ENCODE peak calls at places on chromosome 1, in nine cellular contexts. One of them, this sample, is unnamed.

GRCh38 chr1:5430911-5431310 is 561.3 kb downstream of the NPHP4 start:
- DNase-seq in tibial nerve: no peak
- DNase-seq in NB4: no peak
- DNase-seq in MCF 10A: no peak
- DNase-seq in breast epithelium: no peak
- DNase-seq in endothelial cell: no peak
- DNase-seq in Peyer's patch: no peak
- DNase-seq in heart right ventricle: no peak
- DNase-seq in cardiac fibroblast: no peak
- DNase-seq in this sample: no peak

GRCh38 chr1:176165573-176165972 is 41.5 kb downstream of the COP1 start:
- DNase-seq in cardiac fibroblast: no peak
- DNase-seq in NB4: no peak
- DNase-seq in MCF 10A: no peak
- DNase-seq in tibial nerve: no peak
- DNase-seq in heart right ventricle: no peak
- DNase-seq in endothelial cell: no peak
- DNase-seq in Peyer's patch: no peak
- DNase-seq in breast epithelium: no peak
- DNase-seq in this sample: no peak

GRCh38 chr1:70234733-70235132 is 13.6 kb downstream of the SRSF11 start:
- DNase-seq in cardiac fibroblast: no peak
- DNase-seq in tibial nerve: no peak
- DNase-seq in heart right ventricle: no peak
- DNase-seq in Peyer's patch: no peak
- DNase-seq in MCF 10A: no peak
- DNase-seq in endothelial cell: no peak
- DNase-seq in breast epithelium: no peak
- DNase-seq in NB4: no peak
- DNase-seq in this sample: no peak

GRCh38 chr1:37865348-37866119 is 6.1 kb upstream of the MTF1 start:
- DNase-seq in Peyer's patch: no peak
- DNase-seq in cardiac fibroblast: peak
- DNase-seq in breast epithelium: no peak
- DNase-seq in heart right ventricle: no peak
- DNase-seq in MCF 10A: peak
- DNase-seq in tibial nerve: no peak
- DNase-seq in NB4: no peak
- DNase-seq in endothelial cell: no peak
- DNase-seq in this sample: no peak

GRCh38 chr1:240801445-240801844 is 189.5 kb upstream of the GREM2 start:
- DNase-seq in NB4: no peak
- DNase-seq in Peyer's patch: no peak
- DNase-seq in MCF 10A: peak
- DNase-seq in endothelial cell: no peak
- DNase-seq in tibial nerve: peak
- DNase-seq in heart right ventricle: no peak
- DNase-seq in breast epithelium: no peak
- DNase-seq in cardiac fibroblast: peak
- DNase-seq in this sample: no peak

GRCh38 chr1:25096307-25097150 is 135.8 kb downstream of the SYF2 start:
- DNase-seq in heart right ventricle: no peak
- DNase-seq in Peyer's patch: no peak
- DNase-seq in MCF 10A: no peak
- DNase-seq in breast epithelium: no peak
- DNase-seq in NB4: no peak
- DNase-seq in cardiac fibroblast: no peak
- DNase-seq in tibial nerve: no peak
- DNase-seq in endothelial cell: no peak
- DNase-seq in this sample: no peak

GRCh38 chr1:110686188-110686587 is 11.4 kb upstream of the KCNA3 start:
- DNase-seq in Peyer's patch: no peak
- DNase-seq in heart right ventricle: no peak
- DNase-seq in NB4: no peak
- DNase-seq in breast epithelium: no peak
- DNase-seq in tibial nerve: no peak
- DNase-seq in endothelial cell: no peak
- DNase-seq in cardiac fibroblast: no peak
- DNase-seq in MCF 10A: no peak
- DNase-seq in this sample: no peak

GRCh38 chr1:25743164-25744139 is 56.5 kb upstream of the SELENON start:
- DNase-seq in endothelial cell: no peak
- DNase-seq in breast epithelium: peak
- DNase-seq in MCF 10A: no peak
- DNase-seq in NB4: peak
- DNase-seq in heart right ventricle: peak
- DNase-seq in tibial nerve: peak
- DNase-seq in cardiac fibroblast: peak
- DNase-seq in Peyer's patch: no peak
- DNase-seq in this sample: peak

GRCh38 chr1:40096646-40096976 is 441 bp downstream of the PPT1 start:
- DNase-seq in endothelial cell: no peak
- DNase-seq in tibial nerve: no peak
- DNase-seq in heart right ventricle: no peak
- DNase-seq in breast epithelium: no peak
- DNase-seq in MCF 10A: no peak
- DNase-seq in Peyer's patch: no peak
- DNase-seq in cardiac fibroblast: no peak
- DNase-seq in NB4: no peak
- DNase-seq in this sample: no peak

GRCh38 chr1:234980657-234981396 is 147.8 kb downstream of the TOMM20 start:
- DNase-seq in breast epithelium: peak
- DNase-seq in tibial nerve: peak
- DNase-seq in MCF 10A: peak
- DNase-seq in heart right ventricle: peak
- DNase-seq in Peyer's patch: peak
- DNase-seq in endothelial cell: no peak
- DNase-seq in NB4: peak
- DNase-seq in cardiac fibroblast: peak
- DNase-seq in this sample: no peak

GRCh38 chr1:169484683-169485426 is 889 bp downstream of the SLC19A2 start:
- DNase-seq in heart right ventricle: peak
- DNase-seq in NB4: peak
- DNase-seq in Peyer's patch: peak
- DNase-seq in cardiac fibroblast: peak
- DNase-seq in breast epithelium: peak
- DNase-seq in endothelial cell: no peak
- DNase-seq in tibial nerve: peak
- DNase-seq in MCF 10A: peak
- DNase-seq in this sample: no peak

GRCh38 chr1:205980182-205980830 is 22.9 kb downstream of the RAB7B start:
- DNase-seq in endothelial cell: no peak
- DNase-seq in MCF 10A: no peak
- DNase-seq in breast epithelium: no peak
- DNase-seq in cardiac fibroblast: peak
- DNase-seq in Peyer's patch: no peak
- DNase-seq in heart right ventricle: no peak
- DNase-seq in tibial nerve: no peak
- DNase-seq in NB4: no peak
- DNase-seq in this sample: no peak

GRCh38 chr1:205978676-205979075 is 24.5 kb downstream of the RAB7B start:
- DNase-seq in heart right ventricle: no peak
- DNase-seq in cardiac fibroblast: no peak
- DNase-seq in Peyer's patch: no peak
- DNase-seq in endothelial cell: no peak
- DNase-seq in breast epithelium: no peak
- DNase-seq in MCF 10A: no peak
- DNase-seq in NB4: no peak
- DNase-seq in tibial nerve: no peak
- DNase-seq in this sample: no peak

GRCh38 chr1:205977348-205978014 is 25.7 kb downstream of the RAB7B start:
- DNase-seq in Peyer's patch: peak
- DNase-seq in tibial nerve: peak
- DNase-seq in MCF 10A: peak
- DNase-seq in endothelial cell: peak
- DNase-seq in breast epithelium: peak
- DNase-seq in cardiac fibroblast: peak
- DNase-seq in heart right ventricle: peak
- DNase-seq in NB4: peak
- DNase-seq in this sample: no peak

GRCh38 chr1:205981257-205981656 is 21.9 kb downstream of the RAB7B start:
- DNase-seq in cardiac fibroblast: no peak
- DNase-seq in MCF 10A: no peak
- DNase-seq in breast epithelium: no peak
- DNase-seq in NB4: no peak
- DNase-seq in endothelial cell: no peak
- DNase-seq in Peyer's patch: no peak
- DNase-seq in tibial nerve: no peak
- DNase-seq in heart right ventricle: no peak
- DNase-seq in this sample: no peak

DNA sequence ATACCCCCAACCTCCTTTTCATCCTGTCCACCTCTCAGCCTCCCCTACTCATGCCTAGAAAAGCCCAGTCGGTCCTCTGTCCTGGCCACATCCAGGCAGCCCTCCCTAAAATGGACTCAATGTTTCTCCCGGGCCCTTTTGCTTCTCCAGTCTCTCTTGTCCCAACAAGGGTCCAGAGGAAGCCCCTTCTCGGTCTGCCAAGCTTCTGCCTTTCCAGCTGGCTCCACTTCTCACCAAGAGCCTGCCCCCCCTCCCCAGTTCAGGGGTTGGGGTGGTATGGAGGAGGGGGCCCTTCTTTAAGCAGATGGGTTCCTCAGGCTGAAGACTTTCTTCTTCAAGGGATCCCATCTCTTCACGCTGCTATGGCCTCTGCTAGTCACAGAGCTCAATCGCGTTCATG is 23.9 kb downstream of the RAB7B start:
- DNase-seq in tibial nerve: no peak
- DNase-seq in MCF 10A: no peak
- DNase-seq in endothelial cell: no peak
- DNase-seq in NB4: no peak
- DNase-seq in Peyer's patch: no peak
- DNase-seq in breast epithelium: no peak
- DNase-seq in cardiac fibroblast: no peak
- DNase-seq in heart right ventricle: no peak
- DNase-seq in this sample: no peak
- TF ChIP-seq CTCF in tibial nerve: no peak
- TF ChIP-seq CTCF in MCF 10A: no peak
- TF ChIP-seq CTCF in endothelial cell: no peak
- TF ChIP-seq CTCF in NB4: no peak
- TF ChIP-seq CTCF in Peyer's patch: no peak
- TF ChIP-seq CTCF in breast epithelium: no peak
- TF ChIP-seq CTCF in cardiac fibroblast: no peak
- TF ChIP-seq CTCF in heart right ventricle: no peak
- TF ChIP-seq CTCF in this sample: no peak

DNA sequence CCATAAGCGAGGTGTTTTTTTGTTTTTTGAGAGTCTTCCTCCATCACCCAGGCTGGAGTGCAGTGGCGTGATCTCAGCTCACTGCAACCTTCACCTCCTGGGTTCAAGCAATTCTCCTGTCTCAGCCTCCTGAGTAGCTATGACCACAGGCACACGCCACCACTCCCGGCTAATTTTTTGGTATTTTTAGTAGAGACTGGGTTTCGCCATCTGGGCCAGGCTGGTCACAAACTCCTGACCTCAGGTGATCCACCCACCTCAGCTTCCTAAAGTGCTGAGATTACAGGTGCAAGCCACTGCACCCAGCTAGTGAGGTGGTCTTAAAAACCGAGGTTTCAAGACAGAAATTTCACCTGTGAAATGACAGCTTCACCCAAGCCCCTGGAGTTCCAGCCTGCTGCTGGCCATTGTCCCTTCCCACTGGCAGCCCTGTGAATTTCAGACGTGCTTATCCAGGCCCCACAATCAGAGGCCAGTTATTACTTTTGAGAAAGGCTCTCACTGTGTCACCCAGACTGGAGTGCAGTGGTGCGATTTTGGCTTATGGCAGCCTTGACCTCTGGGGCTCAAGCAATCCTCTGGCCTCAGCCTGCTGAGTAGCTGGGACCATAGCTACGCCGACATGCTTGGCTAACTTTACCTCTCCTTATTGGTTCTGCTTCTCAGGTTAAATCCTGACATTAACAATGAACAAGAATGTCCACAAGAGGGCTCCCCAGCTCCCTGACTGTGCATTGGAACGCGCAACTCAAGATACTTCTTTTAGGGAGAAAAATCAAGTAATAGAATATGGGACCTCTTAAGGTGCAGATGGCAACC is 19.4 kb downstream of the ENO1 start:
- DNase-seq in tibial nerve: peak
- DNase-seq in heart right ventricle: no peak
- DNase-seq in Peyer's patch: no peak
- DNase-seq in cardiac fibroblast: peak
- DNase-seq in NB4: peak
- DNase-seq in MCF 10A: peak
- DNase-seq in breast epithelium: no peak
- DNase-seq in endothelial cell: peak
- DNase-seq in this sample: no peak
- TF ChIP-seq CTCF in tibial nerve: peak
- TF ChIP-seq CTCF in heart right ventricle: peak
- TF ChIP-seq CTCF in Peyer's patch: peak
- TF ChIP-seq CTCF in cardiac fibroblast: peak
- TF ChIP-seq CTCF in NB4: peak
- TF ChIP-seq CTCF in MCF 10A: peak
- TF ChIP-seq CTCF in breast epithelium: peak
- TF ChIP-seq CTCF in endothelial cell: peak
- TF ChIP-seq CTCF in this sample: peak

GRCh38 chr1:87501738-87502137 is 173.1 kb downstream of the LMO4 start:
- DNase-seq in NB4: no peak
- DNase-seq in cardiac fibroblast: peak
- DNase-seq in tibial nerve: no peak
- DNase-seq in MCF 10A: peak
- DNase-seq in breast epithelium: no peak
- DNase-seq in heart right ventricle: no peak
- DNase-seq in endothelial cell: no peak
- DNase-seq in Peyer's patch: no peak
- DNase-seq in this sample: no peak
- TF ChIP-seq CTCF in NB4: no peak
- TF ChIP-seq CTCF in cardiac fibroblast: no peak
- TF ChIP-seq CTCF in tibial nerve: no peak
- TF ChIP-seq CTCF in MCF 10A: no peak
- TF ChIP-seq CTCF in breast epithelium: no peak
- TF ChIP-seq CTCF in heart right ventricle: no peak
- TF ChIP-seq CTCF in endothelial cell: no peak
- TF ChIP-seq CTCF in Peyer's patch: no peak
- TF ChIP-seq CTCF in this sample: peak

DNA sequence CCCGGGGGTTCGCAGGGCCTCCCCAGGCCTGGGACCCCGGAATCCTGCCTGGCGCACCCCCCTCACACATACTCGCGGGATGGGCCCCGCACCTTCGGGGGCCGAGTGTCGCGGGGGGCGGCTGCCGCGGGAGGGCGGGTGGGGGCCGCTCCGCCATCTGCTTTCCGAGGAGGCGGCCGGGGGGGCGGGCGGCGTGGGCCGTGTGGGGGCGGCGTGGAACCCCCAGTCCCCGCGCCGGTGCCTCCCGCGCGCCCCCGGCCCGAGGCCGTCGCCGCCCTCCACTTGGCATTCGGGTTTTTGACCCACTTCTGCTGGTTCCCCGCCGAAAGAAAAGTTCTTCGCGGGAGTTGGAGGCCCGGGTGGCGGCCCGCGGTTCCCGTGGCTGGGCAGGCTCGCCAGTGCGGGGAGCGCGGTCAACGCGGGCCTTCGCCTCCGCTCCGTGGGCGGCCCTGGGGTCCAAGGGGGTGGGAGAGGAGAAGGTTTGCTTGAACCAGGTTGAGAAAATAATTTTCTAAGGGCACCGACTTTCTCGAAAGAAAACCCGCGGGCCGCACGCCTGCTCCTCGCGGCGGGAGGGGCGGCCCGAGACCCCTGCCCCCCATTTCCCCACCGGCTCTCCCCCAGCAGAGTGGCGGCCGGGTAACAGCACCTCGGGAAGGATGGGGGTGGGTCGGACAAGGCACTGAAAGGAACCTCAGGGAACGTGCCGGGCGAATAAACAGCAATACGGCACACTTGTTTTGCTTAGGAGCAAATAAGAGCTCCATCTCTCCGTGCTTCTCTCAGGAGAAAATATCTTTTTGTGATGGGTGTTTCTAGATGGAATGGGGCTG is 1.6 kb downstream of the PHF13 start:
- DNase-seq in breast epithelium: no peak
- DNase-seq in MCF 10A: no peak
- DNase-seq in heart right ventricle: peak
- DNase-seq in tibial nerve: no peak
- DNase-seq in endothelial cell: peak
- DNase-seq in NB4: no peak
- DNase-seq in cardiac fibroblast: peak
- DNase-seq in Peyer's patch: no peak
- DNase-seq in this sample: no peak
- TF ChIP-seq CTCF in breast epithelium: no peak
- TF ChIP-seq CTCF in MCF 10A: no peak
- TF ChIP-seq CTCF in heart right ventricle: no peak
- TF ChIP-seq CTCF in tibial nerve: no peak
- TF ChIP-seq CTCF in endothelial cell: no peak
- TF ChIP-seq CTCF in NB4: no peak
- TF ChIP-seq CTCF in cardiac fibroblast: no peak
- TF ChIP-seq CTCF in Peyer's patch: no peak
- TF ChIP-seq CTCF in this sample: no peak